ENCODE peak calls at places on chromosomes 13 and 19, in nine cellular contexts. One of them, this sample, is unnamed.

GRCh38 chr19:36246006-36246391 is 31.1 kb downstream of the ZNF146 start:
- DNase-seq in substantia nigra: no peak
- DNase-seq in small intestine: no peak
- DNase-seq in thoracic aorta: no peak
- DNase-seq in naive thymus-derived CD4-positive, alpha-beta T cell: no peak
- DNase-seq in fibroblast of lung: no peak
- DNase-seq in mucosa of descending colon: no peak
- DNase-seq in stimulated activated CD4-positive, alpha-beta T cell treated with anti-CD3 and anti-CD28 coated beads, Interleukin-12 subunit alpha, Interleukin-12 subunit beta, amount 100 ng/mL, for 48 hours: no peak
- DNase-seq in NCI-H1105 treated with DMSO at 0.1 percent for 48 hours: no peak
- DNase-seq in this sample: no peak

GRCh38 chr13:41827507-41828213 is 133.2 kb downstream of the VWA8 start:
- DNase-seq in substantia nigra: no peak
- DNase-seq in small intestine: no peak
- DNase-seq in thoracic aorta: peak; percentile 7
- DNase-seq in naive thymus-derived CD4-positive, alpha-beta T cell: no peak
- DNase-seq in fibroblast of lung: peak; percentile 95
- DNase-seq in mucosa of descending colon: no peak
- DNase-seq in stimulated activated CD4-positive, alpha-beta T cell treated with anti-CD3 and anti-CD28 coated beads, Interleukin-12 subunit alpha, Interleukin-12 subunit beta, amount 100 ng/mL, for 48 hours: no peak
- DNase-seq in NCI-H1105 treated with DMSO at 0.1 percent for 48 hours: no peak
- DNase-seq in this sample: no peak

GRCh38 chr13:20814224-20814910 is 40.6 kb upstream of the EEF1AKMT1 start:
- DNase-seq in substantia nigra: no peak
- DNase-seq in small intestine: peak; percentile 63
- DNase-seq in thoracic aorta: peak; percentile 69
- DNase-seq in naive thymus-derived CD4-positive, alpha-beta T cell: no peak
- DNase-seq in fibroblast of lung: peak; percentile 96
- DNase-seq in mucosa of descending colon: peak; percentile 68
- DNase-seq in stimulated activated CD4-positive, alpha-beta T cell treated with anti-CD3 and anti-CD28 coated beads, Interleukin-12 subunit alpha, Interleukin-12 subunit beta, amount 100 ng/mL, for 48 hours: no peak
- DNase-seq in NCI-H1105 treated with DMSO at 0.1 percent for 48 hours: peak; percentile 80
- DNase-seq in this sample: no peak

GRCh38 chr19:29640231-29640630 is 25.0 kb upstream of the PLEKHF1 start:
- DNase-seq in substantia nigra: no peak
- DNase-seq in small intestine: no peak
- DNase-seq in thoracic aorta: no peak
- DNase-seq in naive thymus-derived CD4-positive, alpha-beta T cell: no peak
- DNase-seq in fibroblast of lung: no peak
- DNase-seq in mucosa of descending colon: no peak
- DNase-seq in stimulated activated CD4-positive, alpha-beta T cell treated with anti-CD3 and anti-CD28 coated beads, Interleukin-12 subunit alpha, Interleukin-12 subunit beta, amount 100 ng/mL, for 48 hours: no peak
- DNase-seq in NCI-H1105 treated with DMSO at 0.1 percent for 48 hours: no peak
- DNase-seq in this sample: no peak

GRCh38 chr13:70171151-70171550 is 62.9 kb upstream of the KLHL1 start:
- DNase-seq in substantia nigra: no peak
- DNase-seq in small intestine: no peak
- DNase-seq in thoracic aorta: no peak
- DNase-seq in naive thymus-derived CD4-positive, alpha-beta T cell: no peak
- DNase-seq in fibroblast of lung: no peak
- DNase-seq in mucosa of descending colon: no peak
- DNase-seq in stimulated activated CD4-positive, alpha-beta T cell treated with anti-CD3 and anti-CD28 coated beads, Interleukin-12 subunit alpha, Interleukin-12 subunit beta, amount 100 ng/mL, for 48 hours: no peak
- DNase-seq in NCI-H1105 treated with DMSO at 0.1 percent for 48 hours: no peak
- DNase-seq in this sample: no peak

GRCh38 chr13:100650321-100650720 is 24.3 kb downstream of the TMTC4 start:
- DNase-seq in substantia nigra: peak; percentile 65
- DNase-seq in small intestine: no peak
- DNase-seq in thoracic aorta: no peak
- DNase-seq in naive thymus-derived CD4-positive, alpha-beta T cell: no peak
- DNase-seq in fibroblast of lung: no peak
- DNase-seq in mucosa of descending colon: no peak
- DNase-seq in stimulated activated CD4-positive, alpha-beta T cell treated with anti-CD3 and anti-CD28 coated beads, Interleukin-12 subunit alpha, Interleukin-12 subunit beta, amount 100 ng/mL, for 48 hours: no peak
- DNase-seq in NCI-H1105 treated with DMSO at 0.1 percent for 48 hours: peak; percentile 89
- DNase-seq in this sample: no peak

GRCh38 chr19:55336101-55336500 is 3.6 kb upstream of the KMT5C start:
- DNase-seq in substantia nigra: no peak
- DNase-seq in small intestine: no peak
- DNase-seq in thoracic aorta: no peak
- DNase-seq in naive thymus-derived CD4-positive, alpha-beta T cell: no peak
- DNase-seq in fibroblast of lung: no peak
- DNase-seq in mucosa of descending colon: no peak
- DNase-seq in stimulated activated CD4-positive, alpha-beta T cell treated with anti-CD3 and anti-CD28 coated beads, Interleukin-12 subunit alpha, Interleukin-12 subunit beta, amount 100 ng/mL, for 48 hours: no peak
- DNase-seq in NCI-H1105 treated with DMSO at 0.1 percent for 48 hours: no peak
- DNase-seq in this sample: no peak

GRCh38 chr19:51364200-51365106 is 1.7 kb downstream of the ETFB start:
- DNase-seq in substantia nigra: peak; percentile 27
- DNase-seq in small intestine: no peak
- DNase-seq in thoracic aorta: no peak
- DNase-seq in naive thymus-derived CD4-positive, alpha-beta T cell: no peak
- DNase-seq in fibroblast of lung: no peak
- DNase-seq in mucosa of descending colon: no peak
- DNase-seq in stimulated activated CD4-positive, alpha-beta T cell treated with anti-CD3 and anti-CD28 coated beads, Interleukin-12 subunit alpha, Interleukin-12 subunit beta, amount 100 ng/mL, for 48 hours: no peak
- DNase-seq in NCI-H1105 treated with DMSO at 0.1 percent for 48 hours: no peak
- DNase-seq in this sample: no peak

GRCh38 chr19:2154587-2155075 is 3.3 kb upstream of the AP3D1 start:
- DNase-seq in substantia nigra: no peak
- DNase-seq in small intestine: no peak
- DNase-seq in thoracic aorta: no peak
- DNase-seq in naive thymus-derived CD4-positive, alpha-beta T cell: no peak
- DNase-seq in fibroblast of lung: peak; percentile 45
- DNase-seq in mucosa of descending colon: peak; percentile 80
- DNase-seq in stimulated activated CD4-positive, alpha-beta T cell treated with anti-CD3 and anti-CD28 coated beads, Interleukin-12 subunit alpha, Interleukin-12 subunit beta, amount 100 ng/mL, for 48 hours: no peak
- DNase-seq in NCI-H1105 treated with DMSO at 0.1 percent for 48 hours: no peak
- DNase-seq in this sample: no peak

GRCh38 chr19:44848805-44849457 is 2.8 kb downstream of the NECTIN2 start:
- DNase-seq in substantia nigra: no peak
- DNase-seq in small intestine: no peak
- DNase-seq in thoracic aorta: no peak
- DNase-seq in naive thymus-derived CD4-positive, alpha-beta T cell: no peak
- DNase-seq in fibroblast of lung: no peak
- DNase-seq in mucosa of descending colon: peak; percentile 55
- DNase-seq in stimulated activated CD4-positive, alpha-beta T cell treated with anti-CD3 and anti-CD28 coated beads, Interleukin-12 subunit alpha, Interleukin-12 subunit beta, amount 100 ng/mL, for 48 hours: no peak
- DNase-seq in NCI-H1105 treated with DMSO at 0.1 percent for 48 hours: no peak
- DNase-seq in this sample: no peak

GRCh38 chr13:90717451-90717936 is 630.0 kb upstream of the MIR17HG start:
- DNase-seq in substantia nigra: no peak
- DNase-seq in small intestine: no peak
- DNase-seq in thoracic aorta: no peak
- DNase-seq in naive thymus-derived CD4-positive, alpha-beta T cell: no peak
- DNase-seq in fibroblast of lung: peak; percentile 68
- DNase-seq in mucosa of descending colon: no peak
- DNase-seq in stimulated activated CD4-positive, alpha-beta T cell treated with anti-CD3 and anti-CD28 coated beads, Interleukin-12 subunit alpha, Interleukin-12 subunit beta, amount 100 ng/mL, for 48 hours: no peak
- DNase-seq in NCI-H1105 treated with DMSO at 0.1 percent for 48 hours: no peak
- DNase-seq in this sample: no peak

GRCh38 chr19:41521860-41522555 is 54.0 kb upstream of the CEACAM21 start:
- DNase-seq in substantia nigra: no peak
- DNase-seq in small intestine: no peak
- DNase-seq in thoracic aorta: no peak
- DNase-seq in naive thymus-derived CD4-positive, alpha-beta T cell: peak; percentile 47
- DNase-seq in fibroblast of lung: no peak
- DNase-seq in mucosa of descending colon: no peak
- DNase-seq in stimulated activated CD4-positive, alpha-beta T cell treated with anti-CD3 and anti-CD28 coated beads, Interleukin-12 subunit alpha, Interleukin-12 subunit beta, amount 100 ng/mL, for 48 hours: no peak
- DNase-seq in NCI-H1105 treated with DMSO at 0.1 percent for 48 hours: peak; percentile 17
- DNase-seq in this sample: no peak

GRCh38 chr13:106118996-106119395 is 416.5 kb downstream of the EFNB2 start:
- DNase-seq in substantia nigra: no peak
- DNase-seq in small intestine: no peak
- DNase-seq in thoracic aorta: no peak
- DNase-seq in naive thymus-derived CD4-positive, alpha-beta T cell: no peak
- DNase-seq in fibroblast of lung: no peak
- DNase-seq in mucosa of descending colon: no peak
- DNase-seq in stimulated activated CD4-positive, alpha-beta T cell treated with anti-CD3 and anti-CD28 coated beads, Interleukin-12 subunit alpha, Interleukin-12 subunit beta, amount 100 ng/mL, for 48 hours: no peak
- DNase-seq in NCI-H1105 treated with DMSO at 0.1 percent for 48 hours: no peak
- DNase-seq in this sample: no peak

GRCh38 chr13:113398963-113399754 is 35.2 kb upstream of the GRTP1 start:
- DNase-seq in substantia nigra: no peak
- DNase-seq in small intestine: no peak
- DNase-seq in thoracic aorta: no peak
- DNase-seq in naive thymus-derived CD4-positive, alpha-beta T cell: no peak
- DNase-seq in fibroblast of lung: no peak
- DNase-seq in mucosa of descending colon: no peak
- DNase-seq in stimulated activated CD4-positive, alpha-beta T cell treated with anti-CD3 and anti-CD28 coated beads, Interleukin-12 subunit alpha, Interleukin-12 subunit beta, amount 100 ng/mL, for 48 hours: no peak
- DNase-seq in NCI-H1105 treated with DMSO at 0.1 percent for 48 hours: no peak
- DNase-seq in this sample: no peak

GRCh38 chr19:3202346-3202745 is 16.6 kb downstream of the NCLN start:
- DNase-seq in substantia nigra: no peak
- DNase-seq in small intestine: no peak
- DNase-seq in thoracic aorta: no peak
- DNase-seq in naive thymus-derived CD4-positive, alpha-beta T cell: no peak
- DNase-seq in fibroblast of lung: no peak
- DNase-seq in mucosa of descending colon: no peak
- DNase-seq in stimulated activated CD4-positive, alpha-beta T cell treated with anti-CD3 and anti-CD28 coated beads, Interleukin-12 subunit alpha, Interleukin-12 subunit beta, amount 100 ng/mL, for 48 hours: no peak
- DNase-seq in NCI-H1105 treated with DMSO at 0.1 percent for 48 hours: no peak
- DNase-seq in this sample: no peak

GRCh38 chr19:33193864-33194362 is at the start of gene LRP3:
- DNase-seq in substantia nigra: no peak
- DNase-seq in small intestine: no peak
- DNase-seq in thoracic aorta: no peak
- DNase-seq in naive thymus-derived CD4-positive, alpha-beta T cell: no peak
- DNase-seq in fibroblast of lung: peak; percentile 22
- DNase-seq in mucosa of descending colon: peak; percentile 41
- DNase-seq in stimulated activated CD4-positive, alpha-beta T cell treated with anti-CD3 and anti-CD28 coated beads, Interleukin-12 subunit alpha, Interleukin-12 subunit beta, amount 100 ng/mL, for 48 hours: no peak
- DNase-seq in NCI-H1105 treated with DMSO at 0.1 percent for 48 hours: peak; percentile 46
- DNase-seq in this sample: no peak

GRCh38 chr13:49395416-49396277 is 48.2 kb downstream of the CAB39L start:
- DNase-seq in substantia nigra: no peak
- DNase-seq in small intestine: no peak
- DNase-seq in thoracic aorta: peak; percentile 30
- DNase-seq in naive thymus-derived CD4-positive, alpha-beta T cell: no peak
- DNase-seq in fibroblast of lung: peak; percentile 49
- DNase-seq in mucosa of descending colon: no peak
- DNase-seq in stimulated activated CD4-positive, alpha-beta T cell treated with anti-CD3 and anti-CD28 coated beads, Interleukin-12 subunit alpha, Interleukin-12 subunit beta, amount 100 ng/mL, for 48 hours: no peak
- DNase-seq in NCI-H1105 treated with DMSO at 0.1 percent for 48 hours: no peak
- DNase-seq in this sample: no peak

GRCh38 chr19:38977445-38978314 is 2.1 kb upstream of the FBXO17 start:
- DNase-seq in substantia nigra: no peak
- DNase-seq in small intestine: no peak
- DNase-seq in thoracic aorta: no peak
- DNase-seq in naive thymus-derived CD4-positive, alpha-beta T cell: no peak
- DNase-seq in fibroblast of lung: no peak
- DNase-seq in mucosa of descending colon: no peak
- DNase-seq in stimulated activated CD4-positive, alpha-beta T cell treated with anti-CD3 and anti-CD28 coated beads, Interleukin-12 subunit alpha, Interleukin-12 subunit beta, amount 100 ng/mL, for 48 hours: peak; percentile 70
- DNase-seq in NCI-H1105 treated with DMSO at 0.1 percent for 48 hours: no peak
- DNase-seq in this sample: no peak

GRCh38 chr13:103799028-103799427 is 732.8 kb upstream of the SLC10A2 start:
- DNase-seq in substantia nigra: no peak
- DNase-seq in small intestine: no peak
- DNase-seq in thoracic aorta: no peak
- DNase-seq in naive thymus-derived CD4-positive, alpha-beta T cell: no peak
- DNase-seq in fibroblast of lung: no peak
- DNase-seq in mucosa of descending colon: no peak
- DNase-seq in stimulated activated CD4-positive, alpha-beta T cell treated with anti-CD3 and anti-CD28 coated beads, Interleukin-12 subunit alpha, Interleukin-12 subunit beta, amount 100 ng/mL, for 48 hours: no peak
- DNase-seq in NCI-H1105 treated with DMSO at 0.1 percent for 48 hours: peak; percentile 67
- DNase-seq in this sample: no peak

GRCh38 chr19:10293637-10294367 is 4.0 kb downstream of the ICAM5 start:
- DNase-seq in substantia nigra: no peak
- DNase-seq in small intestine: no peak
- DNase-seq in thoracic aorta: no peak
- DNase-seq in naive thymus-derived CD4-positive, alpha-beta T cell: no peak
- DNase-seq in fibroblast of lung: no peak
- DNase-seq in mucosa of descending colon: no peak
- DNase-seq in stimulated activated CD4-positive, alpha-beta T cell treated with anti-CD3 and anti-CD28 coated beads, Interleukin-12 subunit alpha, Interleukin-12 subunit beta, amount 100 ng/mL, for 48 hours: no peak
- DNase-seq in NCI-H1105 treated with DMSO at 0.1 percent for 48 hours: no peak
- DNase-seq in this sample: no peak

GRCh38 chr13:82698383-82698782 is 1183.9 kb downstream of the SLITRK1 start:
- DNase-seq in substantia nigra: no peak
- DNase-seq in small intestine: no peak
- DNase-seq in thoracic aorta: no peak
- DNase-seq in naive thymus-derived CD4-positive, alpha-beta T cell: no peak
- DNase-seq in fibroblast of lung: peak; percentile 51
- DNase-seq in mucosa of descending colon: no peak
- DNase-seq in stimulated activated CD4-positive, alpha-beta T cell treated with anti-CD3 and anti-CD28 coated beads, Interleukin-12 subunit alpha, Interleukin-12 subunit beta, amount 100 ng/mL, for 48 hours: no peak
- DNase-seq in NCI-H1105 treated with DMSO at 0.1 percent for 48 hours: no peak
- DNase-seq in this sample: no peak